ENCODE peak calls at places on chromosome 3, in seven cellular contexts. O is heart right ventricle; M is stimulated activated CD4-positive, alpha-beta T cell treated with anti-CD3 and anti-CD28 coated beads, Interleukin-12 subunit alpha, Interleukin-12 subunit beta, amount 100 ng/mL, for 4 hours; R is Caki2; C is nucleus accumbens; G is substantia nigra; H is GM12865. K is an unnamed sample.

GRCh38 chr3:51675201-51675611 is 4.2 kb downstream of the TEX264 start:
- DNase-seq in O (no peak), M (no peak), R (no peak), C (no peak), G (no peak), H (no peak), K (no peak)

GRCh38 chr3:71129611-71130515 is 453.7 kb downstream of the FOXP1 start:
- DNase-seq in O (no peak), M (no peak), R (peak; percentile 64), C (no peak), G (no peak), H (no peak), K (no peak)

GRCh38 chr3:182911782-182912111 is 68.6 kb downstream of the DCUN1D1 start:
- DNase-seq in O (no peak), M (no peak), R (peak; percentile 29), C (no peak), G (no peak), H (no peak), K (no peak)

GRCh38 chr3:50698269-50698668 is 23.5 kb downstream of the DOCK3 start:
- DNase-seq in O (no peak), M (no peak), R (no peak), C (no peak), G (no peak), H (no peak), K (no peak)

GRCh38 chr3:149299938-149300791 is 33.3 kb downstream of the TM4SF18 start:
- DNase-seq in O (no peak), M (no peak), R (peak; percentile 95), C (no peak), G (no peak), H (peak; percentile 44), K (peak; percentile 28)

GRCh38 chr3:169945313-169945712 is 21.3 kb upstream of the SEC62 start:
- DNase-seq in O (no peak), M (peak; percentile 15), R (peak; percentile 23), C (no peak), G (no peak), H (peak; percentile 97), K (no peak)

GRCh38 chr3:69121950-69122349 is 445 bp downstream of the LMOD3 start:
- DNase-seq in O (no peak), M (no peak), R (no peak), C (no peak), G (no peak), H (no peak), K (peak; percentile 69)

GRCh38 chr3:15708882-15709677 is 88.7 kb downstream of the ANKRD28 start:
- DNase-seq in O (no peak), M (no peak), R (no peak), C (no peak), G (no peak), H (no peak), K (no peak)

GRCh38 chr3:71066849-71067261 is 516.7 kb downstream of the FOXP1 start:
- DNase-seq in O (no peak), M (no peak), R (peak; percentile 76), C (no peak), G (no peak), H (no peak), K (no peak)

GRCh38 chr3:52507359-52507758 is 12.2 kb downstream of the STAB1 start:
- DNase-seq in O (no peak), M (no peak), R (no peak), C (no peak), G (no peak), H (no peak), K (no peak)

GRCh38 chr3:48268381-48268935 is 27.6 kb downstream of the ZNF589 start:
- DNase-seq in O (no peak), M (peak; percentile 77), R (no peak), C (peak; percentile 34), G (no peak), H (no peak), K (no peak)

GRCh38 chr3:61065451-61066011 is 185.7 kb downstream of the FHIT start:
- DNase-seq in O (no peak), M (no peak), R (no peak), C (no peak), G (no peak), H (no peak), K (no peak)